ENCODE peak calls at places on chromosomes 13 and 19, in seven cellular contexts. H is fibroblast of the aortic adventitia; W is astrocyte of the spinal cord; C is stimulated activated CD4-positive, alpha-beta T cell treated with anti-CD3 and anti-CD28 coated beads, Interleukin-1b, Interleukin-23, amount 100 ng/mL, for 4 hours; U is T-helper 2 cell; X is GOT3; N is WERI-Rb-1. S is an unnamed sample.

GRCh38 chr19:14497347-14497921 is 1.5 kb upstream of the GIPC1 start:
- DNase-seq in H (peak; percentile 53), W (no peak), C (no peak), U (no peak), X (no peak), N (no peak), S (no peak)

GRCh38 chr13:30119476-30119875 is 187.9 kb downstream of the KATNAL1 start:
- DNase-seq in H (peak; percentile 83), W (peak; percentile 69), C (no peak), U (no peak), X (no peak), N (no peak), S (no peak)

GRCh38 chr19:7742575-7742974 is 4.8 kb downstream of the CD209 start:
- DNase-seq in H (no peak), W (no peak), C (no peak), U (no peak), X (no peak), N (peak; percentile 25), S (no peak)

GRCh38 chr19:49641688-49642487 is at the start of gene SCAF1:
- DNase-seq in H (peak; percentile 99), W (peak; percentile 100), C (peak; percentile 97), U (peak; percentile 98), X (peak; percentile 99), N (peak; percentile 99), S (peak; percentile 100)

GRCh38 chr13:46964789-46965527 is 68.1 kb upstream of the HTR2A start:
- DNase-seq in H (peak; percentile 66), W (peak; percentile 57), C (no peak), U (no peak), X (no peak), N (no peak), S (no peak)

GRCh38 chr19:53132231-53132991 is at the start of gene ZNF415:
- DNase-seq in H (peak; percentile 47), W (peak; percentile 72), C (peak; percentile 16), U (no peak), X (peak; percentile 21), N (peak; percentile 90), S (no peak)

GRCh38 chr19:40762754-40763153 is 11.8 kb downstream of the SNRPA start:
- DNase-seq in H (no peak), W (peak; percentile 56), C (no peak), U (no peak), X (no peak), N (no peak), S (no peak)

GRCh38 chr13:35157143-35157755 is 215.2 kb downstream of the NBEA start:
- DNase-seq in H (peak; percentile 79), W (peak; percentile 67), C (no peak), U (no peak), X (no peak), N (peak; percentile 15), S (peak; percentile 40)

GRCh38 chr19:39167461-39168257 is 29.1 kb upstream of the NCCRP1 start:
- DNase-seq in H (no peak), W (no peak), C (no peak), U (no peak), X (no peak), N (no peak), S (no peak)

S was measured in smooth muscle cell of the brain vasculature.